ENCODE peak calls at places on chromosomes 2 and 18, in ten cellular contexts. I is cardiac muscle cell, B is endodermal cell, Z is gastrocnemius medialis, F is psoas muscle, A is heart right ventricle, N is fibroblast of lung, T is BE2C, K is dorsolateral prefrontal cortex, W is neural progenitor cell. L is an unnamed sample.

GRCh38 chr2:227472265-227473018 is 486 bp downstream of the AGFG1 start:
- DNase-seq in I (peak; percentile 78), B (peak; percentile 82), Z (no peak), F (peak; percentile 53), A (peak; percentile 19), N (no peak), T (peak; percentile 62), K (peak; percentile 45), W (peak; percentile 78), L (peak; percentile 58)

GRCh38 chr18:10377956-10378355 is 76.5 kb upstream of the APCDD1 start:
- DNase-seq in I (no peak), B (no peak), Z (no peak), F (no peak), A (no peak), N (peak; percentile 83), T (no peak), K (no peak), W (no peak), L (no peak)

GRCh38 chr2:221541131-221541735 is 30.9 kb downstream of the EPHA4 start:
- DNase-seq in I (no peak), B (no peak), Z (no peak), F (no peak), A (no peak), N (no peak), T (no peak), K (no peak), W (no peak), L (no peak)

GRCh38 chr2:186575856-186576255 is 14.0 kb upstream of the ITGAV start:
- DNase-seq in I (no peak), B (no peak), Z (no peak), F (no peak), A (no peak), N (peak; percentile 44), T (no peak), K (no peak), W (no peak), L (no peak)

GRCh38 chr2:236972491-236973379 is 113.0 kb upstream of the COPS8 start:
- DNase-seq in I (peak; percentile 27), B (peak; percentile 79), Z (peak; percentile 57), F (peak; percentile 79), A (no peak), N (peak; percentile 89), T (no peak), K (no peak), W (peak; percentile 45), L (peak; percentile 55)

GRCh38 chr18:2410688-2411087 is 160.6 kb downstream of the METTL4 start:
- DNase-seq in I (no peak), B (no peak), Z (no peak), F (no peak), A (no peak), N (peak; percentile 75), T (no peak), K (no peak), W (no peak), L (no peak)

GRCh38 chr2:236964291-236964690 is 121.4 kb upstream of the COPS8 start:
- DNase-seq in I (no peak), B (peak; percentile 12), Z (peak; percentile 57), F (peak; percentile 28), A (no peak), N (no peak), T (no peak), K (no peak), W (no peak), L (no peak)

GRCh38 chr2:46774499-46775228 is 140.9 kb downstream of the MCFD2 start:
- DNase-seq in I (no peak), B (no peak), Z (no peak), F (no peak), A (no peak), N (peak; percentile 85), T (no peak), K (no peak), W (no peak), L (no peak)

GRCh38 chr2:5373200-5373599 is 319.0 kb upstream of the SOX11 start:
- DNase-seq in I (peak; percentile 63), B (peak; percentile 92), Z (no peak), F (no peak), A (no peak), N (peak; percentile 27), T (peak; percentile 16), K (no peak), W (peak; percentile 94), L (no peak)

GRCh38 chr2:26635401-26635800 is 5.8 kb downstream of the CIB4 start:
- DNase-seq in I (no peak), B (peak; percentile 28), Z (no peak), F (no peak), A (no peak), N (no peak), T (no peak), K (no peak), W (no peak), L (no peak)

GRCh38 chr2:112754562-112754961 is 9.8 kb downstream of the CKAP2L start:
- DNase-seq in I (no peak), B (no peak), Z (no peak), F (no peak), A (no peak), N (no peak), T (no peak), K (no peak), W (no peak), L (no peak)

GRCh38 chr18:33751613-33752221 is 173.7 kb downstream of the ASXL3 start:
- DNase-seq in I (peak; percentile 27), B (no peak), Z (no peak), F (no peak), A (no peak), N (peak; percentile 16), T (no peak), K (no peak), W (peak; percentile 43), L (no peak)

GRCh38 chr18:46301571-46301970 is 197.4 kb downstream of the HAUS1 start:
- DNase-seq in I (no peak), B (peak; percentile 36), Z (no peak), F (no peak), A (no peak), N (no peak), T (no peak), K (no peak), W (no peak), L (no peak)

GRCh38 chr18:40019797-40020392 is 1935.1 kb upstream of the PIK3C3 start:
- DNase-seq in I (peak; percentile 8), B (peak; percentile 46), Z (no peak), F (no peak), A (no peak), N (no peak), T (no peak), K (no peak), W (no peak), L (no peak)

GRCh38 chr18:40011201-40011600 is 1943.8 kb upstream of the PIK3C3 start:
- DNase-seq in I (no peak), B (no peak), Z (no peak), F (no peak), A (no peak), N (no peak), T (no peak), K (no peak), W (no peak), L (no peak)

GRCh38 chr18:40012931-40013609 is 1942.0 kb upstream of the PIK3C3 start:
- DNase-seq in I (no peak), B (no peak), Z (no peak), F (no peak), A (no peak), N (peak; percentile 63), T (no peak), K (no peak), W (no peak), L (no peak)

GRCh38 chr18:40017026-40017425 is 1938.0 kb upstream of the PIK3C3 start:
- DNase-seq in I (no peak), B (no peak), Z (no peak), F (no peak), A (no peak), N (no peak), T (no peak), K (no peak), W (no peak), L (no peak)

GRCh38 chr18:40016405-40016804 is 1938.6 kb upstream of the PIK3C3 start:
- DNase-seq in I (no peak), B (no peak), Z (no peak), F (no peak), A (no peak), N (no peak), T (no peak), K (no peak), W (no peak), L (no peak)
- TF ChIP-seq CTCF in I (no peak), B (no peak), Z (no peak), F (no peak), A (no peak), N (no peak), T (no peak), K (no peak), W (no peak), L (no peak)

GRCh38 chr2:184597996-184598312 is 375 bp upstream of the ZNF804A start:
- DNase-seq in I (no peak), B (no peak), Z (no peak), F (peak; percentile 13), A (no peak), N (no peak), T (no peak), K (no peak), W (no peak), L (no peak)
- H3K27me3 ChIP-seq in I (peaks cover 67% of the 10 kb centered on the region), B (peaks cover 40% of the 10 kb centered on the region), Z (peaks cover 45% of the 10 kb centered on the region), F (peaks cover 7% of the 10 kb centered on the region), A (peaks cover 10% of the 10 kb centered on the region), N (no peaks in the 10 kb centered on the region), T (no peaks in the 10 kb centered on the region), K (no peaks in the 10 kb centered on the region), W (peaks cover 88% of the 10 kb centered on the region), L (no peaks in the 10 kb centered on the region)

GRCh38 chr2:10813085-10813748 is 632 bp upstream of the PDIA6 start:
- DNase-seq in I (no peak), B (no peak), Z (no peak), F (no peak), A (no peak), N (peak; percentile 50), T (no peak), K (no peak), W (no peak), L (no peak)

GRCh38 chr2:10810175-10811161 is 2.1 kb downstream of the PDIA6 start:
- DNase-seq in I (no peak), B (peak; percentile 32), Z (no peak), F (no peak), A (no peak), N (peak; percentile 49), T (no peak), K (no peak), W (no peak), L (no peak)

GRCh38 chr2:10814142-10814541 is 1.6 kb upstream of the PDIA6 start:
- DNase-seq in I (no peak), B (no peak), Z (no peak), F (no peak), A (no peak), N (no peak), T (no peak), K (no peak), W (no peak), L (no peak)

GRCh38 chr2:10811552-10811951 is 1.0 kb downstream of the PDIA6 start:
- DNase-seq in I (no peak), B (peak; percentile 64), Z (no peak), F (no peak), A (no peak), N (no peak), T (no peak), K (no peak), W (peak; percentile 56), L (no peak)

GRCh38 chr2:10812362-10813084 is at the start of gene PDIA6:
- DNase-seq in I (peak; percentile 98), B (peak; percentile 99), Z (peak; percentile 96), F (peak; percentile 98), A (peak; percentile 99), N (peak; percentile 96), T (peak; percentile 99), K (peak; percentile 97), W (peak; percentile 98), L (peak; percentile 98)
- TF ChIP-seq CTCF in I (no peak), B (peak; percentile 21), Z (peak; percentile 38), F (peak; percentile 6), A (no peak), N (no peak), T (no peak), K (no peak), W (no peak), L (no peak)

GRCh38 chr2:130915595-130916437 is 79.1 kb downstream of the ARHGEF4 start:
- DNase-seq in I (no peak), B (no peak), Z (no peak), F (no peak), A (no peak), N (no peak), T (no peak), K (no peak), W (no peak), L (no peak)
- H3K27me3 ChIP-seq in I (no peaks in the 10 kb centered on the region), B (no peaks in the 10 kb centered on the region), Z (peaks cover 20% of the 10 kb centered on the region), F (peaks cover 13% of the 10 kb centered on the region), A (peaks cover 44% of the 10 kb centered on the region), N (no peaks in the 10 kb centered on the region), T (no peaks in the 10 kb centered on the region), K (peaks cover 3% of the 10 kb centered on the region), W (no peaks in the 10 kb centered on the region), L (no peaks in the 10 kb centered on the region)